ENCODE peak calls at places on chromosomes 12 and 14, in five cellular contexts. One of them, this sample, is unnamed.
A peak's percentile ranks its signal among the peaks of the same experiment; 100 is the strongest.

GRCh38 chr12:79547735-79548347 is 142.9 kb downstream of the PAWR start:
- DNase-seq in Peyer's patch: peak; percentile 58
- DNase-seq in thoracic aorta: no peak
- DNase-seq in GM23248: peak; percentile 79
- DNase-seq in prostate gland: peak; percentile 47
- DNase-seq in this sample: peak; percentile 48

GRCh38 chr12:70971395-70971794 is 50.9 kb upstream of the PTPRR start:
- DNase-seq in GM23248: peak; percentile 26
- DNase-seq in prostate gland: no peak
- DNase-seq in thoracic aorta: no peak
- DNase-seq in Peyer's patch: no peak
- DNase-seq in this sample: no peak

GRCh38 chr14:94864421-94865195 is 94.7 kb upstream of the GSC start:
- DNase-seq in Peyer's patch: no peak
- DNase-seq in thoracic aorta: no peak
- DNase-seq in GM23248: peak; percentile 26
- DNase-seq in prostate gland: no peak
- DNase-seq in this sample: no peak

GRCh38 chr12:27143676-27144075 is 61.3 kb upstream of the C12orf71 start:
- DNase-seq in Peyer's patch: no peak
- DNase-seq in GM23248: no peak
- DNase-seq in prostate gland: no peak
- DNase-seq in thoracic aorta: no peak
- DNase-seq in this sample: no peak

GRCh38 chr14:68711551-68712437 is 81.1 kb downstream of the ZFP36L1 start:
- DNase-seq in GM23248: no peak
- DNase-seq in prostate gland: no peak
- DNase-seq in Peyer's patch: no peak
- DNase-seq in thoracic aorta: no peak
- DNase-seq in this sample: no peak

GRCh38 chr14:81350344-81351096 is 49.6 kb downstream of the STON2 start:
- DNase-seq in GM23248: no peak
- DNase-seq in prostate gland: no peak
- DNase-seq in Peyer's patch: no peak
- DNase-seq in thoracic aorta: no peak
- DNase-seq in this sample: no peak

GRCh38 chr12:81963651-81964050 is 204.5 kb upstream of the PPFIA2 start:
- DNase-seq in GM23248: no peak
- DNase-seq in prostate gland: no peak
- DNase-seq in thoracic aorta: no peak
- DNase-seq in Peyer's patch: no peak
- DNase-seq in this sample: no peak

GRCh38 chr12:47079894-47080724 is at the start of gene AMIGO2:
- DNase-seq in thoracic aorta: peak; percentile 28
- DNase-seq in GM23248: peak; percentile 67
- DNase-seq in Peyer's patch: peak; percentile 69
- DNase-seq in prostate gland: peak; percentile 33
- DNase-seq in this sample: peak; percentile 46

GRCh38 chr12:26091837-26092236 is 33.0 kb downstream of the BHLHE41 start:
- DNase-seq in thoracic aorta: no peak
- DNase-seq in Peyer's patch: no peak
- DNase-seq in GM23248: no peak
- DNase-seq in prostate gland: no peak
- DNase-seq in this sample: no peak

GRCh38 chr14:58887931-58888330 is 250.2 kb downstream of the DACT1 start:
- DNase-seq in prostate gland: no peak
- DNase-seq in Peyer's patch: no peak
- DNase-seq in GM23248: no peak
- DNase-seq in thoracic aorta: no peak
- DNase-seq in this sample: no peak

GRCh38 chr14:104321151-104322130 is 183.1 kb downstream of the KIF26A start:
- DNase-seq in thoracic aorta: no peak
- DNase-seq in Peyer's patch: no peak
- DNase-seq in prostate gland: no peak
- DNase-seq in GM23248: no peak
- DNase-seq in this sample: no peak

GRCh38 chr12:118743896-118744700 is 237.2 kb upstream of the SRRM4 start:
- DNase-seq in Peyer's patch: no peak
- DNase-seq in thoracic aorta: no peak
- DNase-seq in GM23248: no peak
- DNase-seq in prostate gland: no peak
- DNase-seq in this sample: no peak

GRCh38 chr14:98137626-98138025 is 1134.4 kb downstream of the BCL11B start:
- DNase-seq in thoracic aorta: no peak
- DNase-seq in GM23248: no peak
- DNase-seq in prostate gland: no peak
- DNase-seq in Peyer's patch: no peak
- DNase-seq in this sample: no peak

GRCh38 chr12:659090-659683 is 4.1 kb downstream of the NINJ2 start:
- DNase-seq in thoracic aorta: no peak
- DNase-seq in Peyer's patch: no peak
- DNase-seq in prostate gland: no peak
- DNase-seq in GM23248: no peak
- DNase-seq in this sample: no peak

GRCh38 chr14:68584786-68585185 is 208.1 kb downstream of the ZFP36L1 start:
- DNase-seq in thoracic aorta: no peak
- DNase-seq in prostate gland: no peak
- DNase-seq in Peyer's patch: no peak
- DNase-seq in GM23248: no peak
- DNase-seq in this sample: no peak

GRCh38 chr12:121905746-121906145 is 12.6 kb upstream of the CFAP251 start:
- DNase-seq in prostate gland: no peak
- DNase-seq in thoracic aorta: no peak
- DNase-seq in Peyer's patch: no peak
- DNase-seq in GM23248: no peak
- DNase-seq in this sample: no peak

GRCh38 chr12:22978962-22979361 is 354.0 kb downstream of the ETNK1 start:
- DNase-seq in Peyer's patch: no peak
- DNase-seq in thoracic aorta: no peak
- DNase-seq in GM23248: peak; percentile 94
- DNase-seq in prostate gland: no peak
- DNase-seq in this sample: no peak

GRCh38 chr14:21095430-21096205 is 2.8 kb downstream of the ZNF219 start:
- DNase-seq in prostate gland: no peak
- DNase-seq in Peyer's patch: no peak
- DNase-seq in GM23248: peak; percentile 67
- DNase-seq in thoracic aorta: no peak
- DNase-seq in this sample: no peak

GRCh38 chr12:4386756-4387155 is 7.2 kb upstream of the FGF23 start:
- DNase-seq in thoracic aorta: no peak
- DNase-seq in Peyer's patch: no peak
- DNase-seq in prostate gland: no peak
- DNase-seq in GM23248: no peak
- DNase-seq in this sample: no peak

GRCh38 chr12:60930146-60930545 is 1330.1 kb upstream of the USP15 start:
- DNase-seq in thoracic aorta: no peak
- DNase-seq in Peyer's patch: no peak
- DNase-seq in GM23248: no peak
- DNase-seq in prostate gland: no peak
- DNase-seq in this sample: no peak

GRCh38 chr14:57938533-57938932 is 72.6 kb upstream of the SLC35F4 start:
- DNase-seq in prostate gland: no peak
- DNase-seq in Peyer's patch: no peak
- DNase-seq in GM23248: no peak
- DNase-seq in thoracic aorta: no peak
- DNase-seq in this sample: no peak

GRCh38 chr14:90777358-90777757 is 38.9 kb downstream of the TTC7B start:
- DNase-seq in Peyer's patch: no peak
- DNase-seq in thoracic aorta: no peak
- DNase-seq in GM23248: no peak
- DNase-seq in prostate gland: no peak
- DNase-seq in this sample: no peak

GRCh38 chr14:41062826-41063225 is 543.9 kb upstream of the LRFN5 start:
- DNase-seq in prostate gland: no peak
- DNase-seq in GM23248: no peak
- DNase-seq in Peyer's patch: no peak
- DNase-seq in thoracic aorta: no peak
- DNase-seq in this sample: no peak

GRCh38 chr14:102509744-102510615 is at the start of gene ANKRD9:
- DNase-seq in prostate gland: peak; percentile 96
- DNase-seq in Peyer's patch: peak; percentile 97
- DNase-seq in GM23248: peak; percentile 97
- DNase-seq in thoracic aorta: peak; percentile 66
- DNase-seq in this sample: peak; percentile 95

GRCh38 chr14:52259452-52259851 is 8.0 kb upstream of the PTGDR start:
- DNase-seq in Peyer's patch: no peak
- DNase-seq in thoracic aorta: no peak
- DNase-seq in prostate gland: no peak
- DNase-seq in GM23248: peak; percentile 14
- DNase-seq in this sample: no peak

GRCh38 chr12:99709116-99709515 is 61.6 kb downstream of the GARIN6 start:
- DNase-seq in GM23248: no peak
- DNase-seq in thoracic aorta: no peak
- DNase-seq in prostate gland: no peak
- DNase-seq in Peyer's patch: no peak
- DNase-seq in this sample: no peak

DNA sequence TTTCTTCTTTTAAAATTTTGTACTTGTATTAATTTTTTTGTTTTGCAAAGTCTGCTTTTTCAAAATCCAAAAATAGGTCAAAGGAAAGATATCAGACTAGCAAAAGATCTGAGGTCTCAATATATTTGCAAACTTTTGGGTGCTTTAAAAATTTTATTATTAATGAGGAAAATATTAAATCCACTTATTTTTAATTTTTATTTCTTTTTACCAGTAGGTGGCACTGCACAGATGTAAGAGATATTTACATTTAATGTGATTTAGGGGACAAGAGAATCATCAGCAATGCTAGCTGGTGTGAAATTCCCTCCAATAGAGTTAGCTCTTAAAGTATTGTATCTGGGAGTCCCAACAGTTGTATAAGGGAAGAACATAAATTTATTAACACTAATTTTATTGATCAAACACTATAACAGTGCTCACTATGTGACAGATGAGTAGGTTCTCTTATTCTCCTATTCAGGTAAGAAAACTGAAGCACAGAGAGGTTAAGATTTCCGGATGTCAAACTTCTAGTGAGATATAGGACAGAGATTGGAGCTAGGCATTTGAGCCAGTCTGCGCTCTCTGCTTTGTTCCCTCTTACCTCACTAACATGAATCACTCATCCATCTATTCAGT is 30.5 kb downstream of the ALX1 start:
- DNase-seq in prostate gland: no peak
- DNase-seq in GM23248: peak; percentile 26
- DNase-seq in Peyer's patch: no peak
- DNase-seq in thoracic aorta: no peak
- DNase-seq in this sample: no peak
- H3K27ac ChIP-seq in prostate gland: no peak overlapping the region
- H3K27ac ChIP-seq in GM23248: no peak overlapping the region
- H3K27ac ChIP-seq in Peyer's patch: no peak overlapping the region
- H3K27ac ChIP-seq in thoracic aorta: no peak overlapping the region
- H3K27ac ChIP-seq in this sample: no peak overlapping the region

DNA sequence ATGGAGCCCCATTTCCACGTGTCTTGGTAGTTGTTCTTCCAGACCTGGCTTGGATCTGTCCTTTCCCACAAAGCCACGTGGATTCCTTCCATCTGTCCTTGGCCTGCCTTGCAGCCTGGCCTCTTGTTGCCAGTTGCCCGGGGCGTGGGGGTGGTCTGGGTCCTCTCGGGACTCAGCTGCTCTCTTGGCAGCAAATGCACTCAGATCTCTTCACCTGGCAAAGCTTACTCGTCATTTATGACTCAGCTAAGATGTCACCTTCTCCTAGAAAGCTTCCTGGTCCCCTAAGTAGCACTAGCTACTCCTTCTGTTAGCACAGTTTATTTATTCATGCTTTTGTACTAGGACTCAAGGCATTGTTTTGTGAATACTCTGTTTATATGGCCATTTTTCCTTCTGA is 13.6 kb downstream of the PLEKHG3 start:
- DNase-seq in Peyer's patch: peak; percentile 46
- DNase-seq in GM23248: no peak
- DNase-seq in thoracic aorta: no peak
- DNase-seq in prostate gland: peak; percentile 40
- DNase-seq in this sample: no peak
- H3K27ac ChIP-seq in Peyer's patch: peak overlapping the region; percentile 6
- H3K27ac ChIP-seq in GM23248: no peak overlapping the region
- H3K27ac ChIP-seq in thoracic aorta: peak overlapping the region; percentile 92
- H3K27ac ChIP-seq in prostate gland: peak overlapping the region; percentile 61
- H3K27ac ChIP-seq in this sample: no peak overlapping the region

GRCh38 chr12:31339831-31340622 is 14.1 kb upstream of the SINHCAF start:
- DNase-seq in prostate gland: no peak
- DNase-seq in thoracic aorta: no peak
- DNase-seq in Peyer's patch: peak; percentile 6
- DNase-seq in GM23248: no peak
- DNase-seq in this sample: no peak
- H3K27ac ChIP-seq in prostate gland: no peak overlapping the region
- H3K27ac ChIP-seq in thoracic aorta: no peak overlapping the region
- H3K27ac ChIP-seq in Peyer's patch: no peak overlapping the region
- H3K27ac ChIP-seq in GM23248: no peak overlapping the region
- H3K27ac ChIP-seq in this sample: no peak overlapping the region

GRCh38 chr12:104498211-104498801 is 41.6 kb downstream of the CHST11 start:
- DNase-seq in Peyer's patch: no peak
- DNase-seq in GM23248: no peak
- DNase-seq in prostate gland: no peak
- DNase-seq in thoracic aorta: no peak
- DNase-seq in this sample: no peak
- H3K27ac ChIP-seq in Peyer's patch: no peak overlapping the region
- H3K27ac ChIP-seq in GM23248: no peak overlapping the region
- H3K27ac ChIP-seq in prostate gland: no peak overlapping the region
- H3K27ac ChIP-seq in thoracic aorta: no peak overlapping the region
- H3K27ac ChIP-seq in this sample: no peak overlapping the region

GRCh38 chr12:49345048-49345839 is 1.4 kb upstream of the DNAJC22 start:
- DNase-seq in prostate gland: no peak
- DNase-seq in thoracic aorta: no peak
- DNase-seq in GM23248: peak; percentile 60
- DNase-seq in Peyer's patch: no peak
- DNase-seq in this sample: no peak

GRCh38 chr12:49348781-49349180 is 2.1 kb downstream of the DNAJC22 start:
- DNase-seq in GM23248: no peak
- DNase-seq in Peyer's patch: no peak
- DNase-seq in thoracic aorta: no peak
- DNase-seq in prostate gland: no peak
- DNase-seq in this sample: no peak

GRCh38 chr12:49347307-49348237 is 884 bp downstream of the DNAJC22 start:
- DNase-seq in prostate gland: peak; percentile 51
- DNase-seq in thoracic aorta: no peak
- DNase-seq in GM23248: peak; percentile 84
- DNase-seq in Peyer's patch: peak; percentile 90
- DNase-seq in this sample: peak; percentile 76

GRCh38 chr12:49345840-49346658 is 639 bp upstream of the DNAJC22 start:
- DNase-seq in thoracic aorta: no peak
- DNase-seq in prostate gland: no peak
- DNase-seq in Peyer's patch: no peak
- DNase-seq in GM23248: peak; percentile 33
- DNase-seq in this sample: no peak

GRCh38 chr12:49346659-49347306 is at the start of gene DNAJC22:
- DNase-seq in Peyer's patch: no peak
- DNase-seq in thoracic aorta: no peak
- DNase-seq in GM23248: peak; percentile 60
- DNase-seq in prostate gland: no peak
- DNase-seq in this sample: no peak
- H3K27ac ChIP-seq in Peyer's patch: no peak within 1 kb of the TSS
- H3K27ac ChIP-seq in thoracic aorta: no peak within 1 kb of the TSS
- H3K27ac ChIP-seq in GM23248: no peak within 1 kb of the TSS
- H3K27ac ChIP-seq in prostate gland: no peak within 1 kb of the TSS
- H3K27ac ChIP-seq in this sample: no peak within 1 kb of the TSS

DNA sequence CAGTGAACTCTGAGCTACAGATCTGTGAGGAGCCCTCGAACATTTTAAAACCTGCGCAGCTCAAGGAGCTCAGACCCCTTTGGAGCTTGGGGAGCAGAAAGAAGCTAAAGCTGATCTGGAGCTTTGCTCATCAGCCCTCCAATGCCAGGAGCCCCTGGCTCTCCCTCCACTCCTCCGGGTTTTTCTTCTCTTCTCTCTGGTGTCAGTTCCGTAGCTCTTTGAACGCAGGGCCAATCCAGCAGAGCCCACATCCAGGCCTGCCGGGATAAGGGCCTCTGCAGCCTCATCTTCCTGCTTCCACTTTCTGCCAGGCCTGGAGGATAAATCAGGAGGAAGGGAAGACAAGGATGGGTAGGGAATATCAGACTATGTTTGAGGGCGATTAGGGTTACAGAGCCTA is 6.0 kb downstream of the HOXC4 start:
- DNase-seq in GM23248: no peak
- DNase-seq in Peyer's patch: no peak
- DNase-seq in prostate gland: no peak
- DNase-seq in thoracic aorta: no peak
- DNase-seq in this sample: no peak
- H3K27ac ChIP-seq in GM23248: no peak overlapping the region
- H3K27ac ChIP-seq in Peyer's patch: no peak overlapping the region
- H3K27ac ChIP-seq in prostate gland: no peak overlapping the region
- H3K27ac ChIP-seq in thoracic aorta: no peak overlapping the region
- H3K27ac ChIP-seq in this sample: no peak overlapping the region